ENCODE peak calls at places on chromosomes 16 and 17, in ten cellular contexts. T is germinal center; R is breast epithelium; P is stimulated activated CD4-positive, alpha-beta T cell treated with anti-CD3 and anti-CD28 coated beads, Interleukin-1b, Interleukin-23, amount 100 ng/mL, for 1 hour; H is activated CD8-positive, alpha-beta memory T cell treated with anti-CD3 and anti-CD28 coated beads for 1 hour; L is AG09309; A is omental fat pad; N is DND-41; B is left ventricle myocardium superior; W is stomach. D is an unnamed sample.

GRCh38 chr16:27106305-27106704 is 39.6 kb downstream of the C16orf82 start:
- DNase-seq in T (no peak), R (peak; percentile 9), P (no peak), H (no peak), L (no peak), A (no peak), N (no peak), B (no peak), W (no peak), D (no peak)

GRCh38 chr17:17710728-17711541 is 29.7 kb downstream of the RAI1 start:
- DNase-seq in T (no peak), R (peak; percentile 85), P (no peak), H (no peak), L (peak; percentile 45), A (no peak), N (no peak), B (no peak), W (peak; percentile 94), D (peak; percentile 94)

GRCh38 chr16:5015887-5016286 is 17.8 kb downstream of the NAGPA start:
- DNase-seq in T (no peak), R (no peak), P (no peak), H (no peak), L (no peak), A (no peak), N (no peak), B (no peak), W (no peak), D (no peak)

GRCh38 chr17:71516149-71516548 is 604.7 kb upstream of the SOX9 start:
- DNase-seq in T (no peak), R (no peak), P (no peak), H (no peak), L (no peak), A (no peak), N (no peak), B (no peak), W (no peak), D (peak; percentile 81)

GRCh38 chr17:42422412-42422957 is 571 bp downstream of the CAVIN1 start:
- DNase-seq in T (no peak), R (peak; percentile 50), P (no peak), H (no peak), L (no peak), A (no peak), N (no peak), B (peak; percentile 65), W (peak; percentile 27), D (peak; percentile 65)

GRCh38 chr17:79870540-79870939 is 31.3 kb upstream of the CBX4 start:
- DNase-seq in T (no peak), R (no peak), P (no peak), H (no peak), L (no peak), A (no peak), N (no peak), B (peak; percentile 6), W (no peak), D (no peak)

GRCh38 chr17:64106918-64107317 is 23.0 kb downstream of the ERN1 start:
- DNase-seq in T (no peak), R (no peak), P (no peak), H (no peak), L (no peak), A (no peak), N (no peak), B (no peak), W (no peak), D (no peak)

GRCh38 chr17:28928061-28928460 is 23.3 kb downstream of the PHF12 start:
- DNase-seq in T (no peak), R (no peak), P (no peak), H (no peak), L (no peak), A (no peak), N (no peak), B (no peak), W (no peak), D (no peak)

GRCh38 chr17:40005527-40005926 is 9.7 kb upstream of the CSF3 start:
- DNase-seq in T (no peak), R (no peak), P (no peak), H (no peak), L (no peak), A (no peak), N (no peak), B (no peak), W (no peak), D (no peak)

GRCh38 chr16:8963010-8963824 is 489 bp downstream of the USP7 start:
- DNase-seq in T (no peak), R (no peak), P (no peak), H (no peak), L (no peak), A (no peak), N (no peak), B (no peak), W (no peak), D (peak; percentile 58)

GRCh38 chr16:28082624-28083023 is 19.1 kb upstream of the GSG1L start:
- DNase-seq in T (no peak), R (no peak), P (no peak), H (no peak), L (no peak), A (no peak), N (no peak), B (no peak), W (no peak), D (no peak)

GRCh38 chr17:79337053-79337452 is 262.4 kb downstream of the ENGASE start:
- DNase-seq in T (no peak), R (no peak), P (no peak), H (no peak), L (no peak), A (no peak), N (no peak), B (no peak), W (no peak), D (no peak)

GRCh38 chr16:65336169-65336568 is 214.3 kb upstream of the CDH11 start:
- DNase-seq in T (no peak), R (no peak), P (no peak), H (no peak), L (peak; percentile 55), A (no peak), N (no peak), B (no peak), W (no peak), D (no peak)

GRCh38 chr16:71746442-71747046 is 22.0 kb upstream of the PHLPP2 start:
- DNase-seq in T (peak; percentile 60), R (no peak), P (no peak), H (no peak), L (no peak), A (no peak), N (peak; percentile 16), B (no peak), W (no peak), D (peak; percentile 65)

GRCh38 chr16:51701025-51701424 is 550.0 kb upstream of the SALL1 start:
- DNase-seq in T (no peak), R (no peak), P (no peak), H (no peak), L (no peak), A (no peak), N (no peak), B (no peak), W (no peak), D (no peak)

GRCh38 chr17:62627904-62628603 is 584 bp downstream of the MRC2 start:
- DNase-seq in T (no peak), R (no peak), P (no peak), H (no peak), L (no peak), A (no peak), N (peak; percentile 73), B (peak; percentile 73), W (no peak), D (peak; percentile 91)

GRCh38 chr17:39666231-39666600 is 1.1 kb downstream of the TCAP start:
- DNase-seq in T (no peak), R (no peak), P (no peak), H (no peak), L (no peak), A (no peak), N (no peak), B (no peak), W (no peak), D (no peak)

GRCh38 chr17:10278218-10278617 is 79.8 kb upstream of the GAS7 start:
- DNase-seq in T (no peak), R (no peak), P (no peak), H (no peak), L (no peak), A (no peak), N (no peak), B (no peak), W (no peak), D (peak; percentile 21)

GRCh38 chr17:67435122-67435521 is 58.0 kb downstream of the PITPNC1 start:
- DNase-seq in T (no peak), R (no peak), P (no peak), H (peak; percentile 39), L (no peak), A (no peak), N (peak; percentile 17), B (no peak), W (peak; percentile 34), D (no peak)

GRCh38 chr17:17055286-17056166 is 13.3 kb downstream of the MPRIP start:
- DNase-seq in T (no peak), R (peak; percentile 49), P (no peak), H (no peak), L (no peak), A (no peak), N (no peak), B (no peak), W (peak; percentile 28), D (no peak)